ENCODE peak calls at places on chromosomes 1 and 21, in four cellular contexts. C is GM23338, L is mammary epithelial cell, Z is kidney. Y is an unnamed sample.

GRCh38 chr1:11800756-11801433 is 4.9 kb downstream of the MTHFR start:
- DNase-seq in C (no peak), L (no peak), Z (peak), Y (peak)

GRCh38 chr1:87684194-87684593 is 355.5 kb downstream of the LMO4 start:
- DNase-seq in C (peak), L (no peak), Z (peak), Y (no peak)

GRCh38 chr1:155191904-155192303 is 15.8 kb downstream of the THBS3 start:
- DNase-seq in C (no peak), L (no peak), Z (peak), Y (no peak)

GRCh38 chr21:15793547-15794235 is 63.9 kb downstream of the USP25 start:
- DNase-seq in C (no peak), L (no peak), Z (no peak), Y (no peak)

GRCh38 chr1:23530089-23530749 is 814 bp downstream of the E2F2 start:
- DNase-seq in C (no peak), L (no peak), Z (no peak), Y (no peak)

GRCh38 chr1:180981596-180982387 is 40.9 kb downstream of the STX6 start:
- DNase-seq in C (peak), L (no peak), Z (no peak), Y (no peak)

GRCh38 chr1:1306661-1307260 is 969 bp downstream of the ACAP3 start:
- DNase-seq in C (no peak), L (no peak), Z (no peak), Y (no peak)

GRCh38 chr1:179190861-179191260 is 38.6 kb downstream of the ABL2 start:
- DNase-seq in C (peak), L (no peak), Z (no peak), Y (no peak)

GRCh38 chr1:205356424-205357151 is at the start of gene KLHDC8A:
- DNase-seq in C (peak), L (no peak), Z (no peak), Y (no peak)

GRCh38 chr1:197027359-197027758 is 39.7 kb downstream of the F13B start:
- DNase-seq in C (no peak), L (no peak), Z (no peak), Y (no peak)

GRCh38 chr1:94612555-94613204 is 71.1 kb upstream of the F3 start:
- DNase-seq in C (no peak), L (no peak), Z (no peak), Y (no peak)

GRCh38 chr1:115980998-115981993 is 5.0 kb downstream of the SLC22A15 start:
- DNase-seq in C (peak), L (peak), Z (no peak), Y (no peak)

GRCh38 chr21:41888749-41889376 is 9.7 kb upstream of the PRDM15 start:
- DNase-seq in C (no peak), L (no peak), Z (no peak), Y (no peak)

GRCh38 chr1:9437931-9438330 is 101.3 kb upstream of the SLC25A33 start:
- DNase-seq in C (no peak), L (peak), Z (no peak), Y (no peak)

GRCh38 chr21:37159949-37160348 is 86.9 kb downstream of the TTC3 start:
- DNase-seq in C (no peak), L (no peak), Z (no peak), Y (no peak)

GRCh38 chr1:241715956-241716355 is 63.9 kb downstream of the WDR64 start:
- DNase-seq in C (no peak), L (no peak), Z (no peak), Y (no peak)

GRCh38 chr1:26234644-26235384 is 814 bp downstream of the CEP85 start:
- DNase-seq in C (peak), L (peak), Z (no peak), Y (no peak)

GRCh38 chr21:37452222-37452621 is 85.6 kb downstream of the DYRK1A start:
- DNase-seq in C (no peak), L (peak), Z (no peak), Y (no peak)

GRCh38 chr1:185400057-185400456 is 83.0 kb upstream of the IVNS1ABP start:
- DNase-seq in C (no peak), L (peak), Z (no peak), Y (no peak)

GRCh38 chr1:161033751-161034150 is 5.0 kb downstream of the TSTD1 start:
- DNase-seq in C (no peak), L (peak), Z (no peak), Y (no peak)

GRCh38 chr1:45667321-45668111 is 18.8 kb downstream of the GPBP1L1 start:
- DNase-seq in C (no peak), L (no peak), Z (no peak), Y (no peak)

GRCh38 chr1:227789042-227789880 is 26.2 kb upstream of the PRSS38 start:
- DNase-seq in C (peak), L (no peak), Z (peak), Y (peak)

GRCh38 chr1:24890861-24891260 is 39.2 kb downstream of the RUNX3 start:
- DNase-seq in C (no peak), L (no peak), Z (no peak), Y (peak)

GRCh38 chr21:26847951-26848350 is 2.7 kb upstream of the ADAMTS1 start:
- DNase-seq in C (no peak), L (no peak), Z (no peak), Y (no peak)

GRCh38 chr1:108685524-108685923 is 6.6 kb upstream of the PRPF38B start:
- DNase-seq in C (peak), L (no peak), Z (no peak), Y (no peak)

GRCh38 chr21:39176312-39176711 is 6.9 kb downstream of the PSMG1 start:
- DNase-seq in C (no peak), L (no peak), Z (no peak), Y (no peak)

GRCh38 chr1:201870397-201870796 is 18.3 kb upstream of the SHISA4 start:
- DNase-seq in C (no peak), L (no peak), Z (no peak), Y (no peak)

GRCh38 chr1:108570128-108570527 is 10.2 kb downstream of the EEIG2 start:
- DNase-seq in C (peak), L (peak), Z (no peak), Y (no peak)

GRCh38 chr1:225422033-225422605 is 5.7 kb downstream of the LBR start:
- DNase-seq in C (no peak), L (no peak), Z (no peak), Y (no peak)

GRCh38 chr1:233480198-233480597 is 133.7 kb upstream of the KCNK1 start:
- DNase-seq in C (no peak), L (peak), Z (no peak), Y (no peak)

GRCh38 chr1:33143698-33144097 is 38.1 kb downstream of the TRIM62 start:
- DNase-seq in C (no peak), L (no peak), Z (no peak), Y (no peak)

GRCh38 chr1:235078927-235079381 is 49.7 kb downstream of the TOMM20 start:
- DNase-seq in C (no peak), L (peak), Z (peak), Y (no peak)

GRCh38 chr1:23273450-23274133 is 56.3 kb upstream of the HTR1D start:
- DNase-seq in C (no peak), L (peak), Z (no peak), Y (no peak)

GRCh38 chr21:33761104-33762036 is 119.1 kb downstream of the ITSN1 start:
- DNase-seq in C (no peak), L (peak), Z (no peak), Y (no peak)

DNA sequence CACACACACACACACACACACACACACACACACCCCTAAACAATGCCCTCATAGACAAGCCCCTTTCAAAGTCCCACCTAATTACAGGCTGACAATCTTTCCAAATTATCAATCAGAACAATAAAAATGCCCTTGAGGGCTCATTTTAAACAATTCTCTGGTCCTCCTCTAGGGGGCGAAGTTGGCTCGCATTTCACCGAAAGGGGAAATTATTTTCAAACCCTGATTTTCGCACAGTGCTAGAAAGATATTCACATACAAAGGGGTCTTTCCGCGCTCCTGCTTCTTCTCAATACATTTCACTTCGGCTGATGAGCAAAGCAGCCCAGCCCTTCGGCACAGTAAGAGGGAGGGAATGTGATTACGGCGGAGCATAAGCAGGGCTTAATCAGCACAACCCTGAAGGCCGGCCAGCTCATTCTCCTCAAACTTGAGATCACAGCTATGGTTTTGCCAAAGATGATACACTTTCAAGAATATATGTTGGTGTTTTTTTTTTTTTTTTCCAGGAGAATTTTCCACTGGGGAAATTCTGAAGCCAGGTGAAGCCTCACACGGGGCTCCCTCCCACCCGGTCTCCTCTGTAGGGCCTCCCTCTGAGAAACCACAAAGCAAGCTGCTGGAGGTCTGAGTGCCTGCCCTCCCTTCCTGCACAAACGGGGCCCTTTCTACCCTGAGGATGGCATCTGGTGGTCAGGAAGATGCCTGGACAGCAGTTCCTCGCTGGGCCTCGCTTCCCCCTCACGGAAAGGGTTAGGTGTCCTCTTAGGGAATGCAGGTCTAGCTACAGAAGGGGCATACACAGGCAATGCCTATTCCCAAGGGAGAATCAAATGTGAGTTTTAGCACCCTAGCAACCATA is 66.9 kb downstream of the GNG12 start:
- DNase-seq in C (peak), L (peak), Z (no peak), Y (no peak)
- H3K4me3 ChIP-seq in C (peak), L (no peak), Z (peak), Y (peak)

GRCh38 chr1:147626304-147626703 is 44.0 kb downstream of the ACP6 start:
- DNase-seq in C (no peak), L (no peak), Z (no peak), Y (no peak)

GRCh38 chr1:147626739-147627138 is 43.6 kb downstream of the ACP6 start:
- DNase-seq in C (no peak), L (no peak), Z (no peak), Y (no peak)

GRCh38 chr1:147625274-147625986 is 44.9 kb downstream of the ACP6 start:
- DNase-seq in C (peak), L (no peak), Z (no peak), Y (no peak)

GRCh38 chr1:147628441-147628840 is 41.9 kb downstream of the ACP6 start:
- DNase-seq in C (no peak), L (no peak), Z (no peak), Y (no peak)

GRCh38 chr1:147627435-147628110 is 42.8 kb downstream of the ACP6 start:
- DNase-seq in C (peak), L (peak), Z (no peak), Y (no peak)
- H3K27ac ChIP-seq in C (no peak), L (no peak), Z (no peak), Y (no peak)

GRCh38 chr1:15350551-15351200 is 59.0 kb upstream of the EFHD2 start:
- DNase-seq in C (no peak), L (no peak), Z (peak), Y (no peak)
- TF ChIP-seq CTCF in C (no peak), L (no peak), Z (no peak), Y (no peak)

GRCh38 chr1:28258628-28259251 is 578 bp upstream of the SESN2 start:
- DNase-seq in C (no peak), L (peak), Z (no peak), Y (no peak)
- H3K4me3 ChIP-seq in C (peak), L (no peak), Z (peak), Y (peak)

DNA sequence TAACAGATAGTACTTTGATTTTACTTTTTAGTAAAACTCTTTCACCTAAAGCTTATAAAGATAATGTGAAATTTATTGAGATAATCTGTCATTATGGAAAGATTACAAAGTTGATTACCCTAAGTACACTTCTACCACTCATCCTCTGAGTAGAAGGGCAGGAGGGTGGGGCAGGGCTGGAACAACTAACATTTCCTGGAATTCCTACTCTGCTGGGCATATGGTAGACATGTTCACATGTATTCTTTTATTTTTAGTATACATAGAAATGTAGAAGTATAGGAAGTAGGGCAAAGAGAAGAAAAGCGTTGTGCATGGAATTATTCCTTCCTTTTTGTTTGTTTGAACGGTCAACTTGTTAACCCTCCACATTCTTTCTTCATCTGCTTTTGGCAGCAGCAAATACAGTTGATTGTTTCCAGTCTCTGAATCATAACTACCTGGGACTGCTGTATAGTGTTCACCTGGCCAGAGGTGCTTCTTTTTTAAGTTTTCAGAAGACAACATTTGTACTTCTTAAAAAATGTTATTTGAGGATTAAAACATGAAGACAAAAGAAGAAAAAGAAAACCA is 85.1 kb downstream of the POU2F1 start:
- DNase-seq in C (no peak), L (peak), Z (no peak), Y (no peak)
- H3K27ac ChIP-seq in C (no peak), L (no peak), Z (no peak), Y (no peak)